ENCODE peak calls at places on chromosomes 2 and 18, in five cellular contexts. Z is DMS153, F is T-helper 1 cell, K is adipocyte, P is fibroblast of mammary gland. U is an unnamed sample.

GRCh38 chr2:230751062-230751461 is 38.4 kb downstream of the CAB39 start:
- DNase-seq in Z (no peak), F (no peak), K (peak; percentile 64), P (peak; percentile 90), U (no peak)

GRCh38 chr2:236658974-236659757 is 89.5 kb downstream of the ACKR3 start:
- DNase-seq in Z (no peak), F (no peak), K (no peak), P (no peak), U (no peak)

GRCh38 chr2:202932425-202933138 is 20.5 kb downstream of the CARF start:
- DNase-seq in Z (no peak), F (no peak), K (peak; percentile 81), P (peak; percentile 69), U (no peak)

GRCh38 chr2:197556456-197556855 is 40.6 kb downstream of the MOB4 start:
- DNase-seq in Z (no peak), F (no peak), K (peak; percentile 12), P (peak; percentile 42), U (no peak)

GRCh38 chr2:28055325-28055970 is 164.9 kb downstream of the BABAM2 start:
- DNase-seq in Z (no peak), F (no peak), K (no peak), P (peak; percentile 63), U (no peak)

GRCh38 chr2:43218221-43218549 is 8.2 kb downstream of the ZFP36L2 start:
- DNase-seq in Z (no peak), F (no peak), K (peak; percentile 69), P (peak; percentile 26), U (no peak)

GRCh38 chr2:84969511-84970265 is 1.3 kb upstream of the KCMF1 start:
- DNase-seq in Z (no peak), F (peak; percentile 22), K (peak; percentile 68), P (peak; percentile 58), U (peak; percentile 55)

GRCh38 chr2:219684721-219685689 is 57.6 kb downstream of the SLC4A3 start:
- DNase-seq in Z (peak; percentile 92), F (peak; percentile 12), K (peak; percentile 56), P (peak; percentile 89), U (peak; percentile 83)

GRCh38 chr2:7694066-7695000 is 777.1 kb downstream of the RNF144A start:
- DNase-seq in Z (no peak), F (no peak), K (no peak), P (no peak), U (no peak)

GRCh38 chr2:238584617-238585016 is 157.9 kb downstream of the ASB1 start:
- DNase-seq in Z (no peak), F (no peak), K (no peak), P (no peak), U (no peak)

GRCh38 chr2:134692461-134692860 is 26.3 kb downstream of the TMEM163 start:
- DNase-seq in Z (no peak), F (no peak), K (no peak), P (no peak), U (no peak)

GRCh38 chr2:974054-974453 is 23.4 kb downstream of the SNTG2 start:
- DNase-seq in Z (no peak), F (no peak), K (no peak), P (no peak), U (no peak)

GRCh38 chr2:157444643-157445040 is 753 bp upstream of the CYTIP start:
- DNase-seq in Z (no peak), F (no peak), K (no peak), P (no peak), U (no peak)

GRCh38 chr2:157233506-157233905 is 24.0 kb upstream of the GALNT5 start:
- DNase-seq in Z (no peak), F (no peak), K (peak; percentile 55), P (peak; percentile 76), U (no peak)

GRCh38 chr18:63511285-63511684 is 30.9 kb upstream of the SERPINB12 start:
- DNase-seq in Z (peak; percentile 12), F (no peak), K (peak; percentile 81), P (peak; percentile 64), U (no peak)

GRCh38 chr18:26091047-26091630 is 726 bp upstream of the SS18 start:
- DNase-seq in Z (no peak), F (no peak), K (peak; percentile 73), P (peak; percentile 73), U (peak; percentile 88)

GRCh38 chr18:46070683-46071614 is 1.1 kb downstream of the PSTPIP2 start:
- DNase-seq in Z (no peak), F (no peak), K (no peak), P (no peak), U (peak; percentile 66)

GRCh38 chr2:155100261-155100660 is 401.8 kb downstream of the KCNJ3 start:
- DNase-seq in Z (no peak), F (no peak), K (no peak), P (no peak), U (no peak)

GRCh38 chr18:79402977-79403722 is 7.4 kb downstream of the NFATC1 start:
- DNase-seq in Z (no peak), F (no peak), K (peak; percentile 36), P (no peak), U (peak; percentile 89)

GRCh38 chr2:32792416-32792815 is 154.3 kb upstream of the LTBP1 start:
- DNase-seq in Z (no peak), F (no peak), K (no peak), P (no peak), U (no peak)

GRCh38 chr2:174561283-174562275 is 36.0 kb downstream of the WIPF1 start:
- DNase-seq in Z (peak; percentile 18), F (no peak), K (peak; percentile 83), P (peak; percentile 80), U (peak; percentile 91)

GRCh38 chr18:77320960-77321559 is 71.4 kb downstream of the GALR1 start:
- DNase-seq in Z (peak; percentile 68), F (no peak), K (no peak), P (no peak), U (no peak)

GRCh38 chr18:46152436-46152807 is 48.2 kb downstream of the HAUS1 start:
- DNase-seq in Z (peak; percentile 23), F (no peak), K (peak; percentile 77), P (peak; percentile 83), U (no peak)

GRCh38 chr18:76621782-76622495 is 126.9 kb upstream of the ZNF516 start:
- DNase-seq in Z (peak; percentile 49), F (no peak), K (peak; percentile 44), P (peak; percentile 76), U (no peak)

GRCh38 chr2:43467889-43468288 is 127.9 kb downstream of the THADA start:
- DNase-seq in Z (no peak), F (no peak), K (peak; percentile 45), P (peak; percentile 89), U (no peak)

GRCh38 chr2:673615-674318 is 3.4 kb downstream of the TMEM18 start:
- DNase-seq in Z (no peak), F (no peak), K (peak; percentile 38), P (peak; percentile 63), U (no peak)

GRCh38 chr2:114089636-114090325 is 199.9 kb downstream of the ACTR3 start:
- DNase-seq in Z (no peak), F (no peak), K (peak; percentile 1), P (no peak), U (no peak)

GRCh38 chr2:105553538-105554196 is 154.8 kb upstream of the FHL2 start:
- DNase-seq in Z (no peak), F (no peak), K (peak; percentile 31), P (no peak), U (no peak)

GRCh38 chr2:237256845-237257244 is 157.1 kb downstream of the COL6A3 start:
- DNase-seq in Z (no peak), F (no peak), K (peak; percentile 76), P (peak; percentile 91), U (peak; percentile 88)

GRCh38 chr2:168722592-168722991 is 79.8 kb upstream of the NOSTRIN start:
- DNase-seq in Z (no peak), F (no peak), K (no peak), P (peak; percentile 92), U (peak; percentile 66)

GRCh38 chr2:46451131-46451711 is 28.1 kb upstream of the TMEM247 start:
- DNase-seq in Z (no peak), F (no peak), K (peak; percentile 37), P (peak; percentile 78), U (peak; percentile 72)

GRCh38 chr2:231187736-231188505 is 10.5 kb upstream of the ARMC9 start:
- DNase-seq in Z (no peak), F (no peak), K (peak; percentile 24), P (peak; percentile 74), U (peak; percentile 62)

GRCh38 chr2:17877811-17878221 is 651 bp upstream of the KCNS3 start:
- DNase-seq in Z (no peak), F (no peak), K (no peak), P (peak; percentile 5), U (no peak)

GRCh38 chr2:180495606-180496005 is 484.8 kb upstream of the UBE2E3 start:
- DNase-seq in Z (no peak), F (no peak), K (peak; percentile 19), P (peak; percentile 10), U (no peak)

GRCh38 chr2:148052687-148053086 is 31.8 kb downstream of the MBD5 start:
- DNase-seq in Z (no peak), F (no peak), K (no peak), P (no peak), U (no peak)

GRCh38 chr2:240786871-240787311 is 33.1 kb downstream of the KIF1A start:
- DNase-seq in Z (no peak), F (no peak), K (no peak), P (no peak), U (peak; percentile 49)

U was measured in sigmoid colon.